ENCODE peak calls at places on chromosomes 1 and 21, in four cellular contexts. R, I, M and H are unnamed samples.

GRCh38 chr1:31181515-31182343 is 58.0 kb downstream of the NKAIN1 start:
- DNase-seq in I (no peak), R (peak; percentile 56), M (peak; percentile 73), H (peak; percentile 59)

GRCh38 chr1:50023292-50024159 is at the start of gene AGBL4:
- DNase-seq in R (no peak), M (peak; percentile 45), I (no peak), H (peak; percentile 55)

GRCh38 chr1:216961516-216961915 is 238.3 kb upstream of the ESRRG start:
- DNase-seq in I (no peak), R (no peak), M (no peak), H (no peak)

GRCh38 chr1:85027242-85027983 is 20.9 kb downstream of the MCOLN3 start:
- DNase-seq in M (peak; percentile 17), I (no peak), R (peak; percentile 26), H (no peak)

GRCh38 chr21:42135386-42136040 is 64.4 kb downstream of the UMODL1 start:
- DNase-seq in R (no peak), I (no peak), M (no peak), H (no peak)

GRCh38 chr1:74811421-74812179 is 78.6 kb downstream of the TYW3 start:
- DNase-seq in R (no peak), I (no peak), M (no peak), H (no peak)

GRCh38 chr21:35316933-35317332 is 267.8 kb upstream of the RUNX1 start:
- DNase-seq in I (no peak), M (peak; percentile 74), R (no peak), H (no peak)

GRCh38 chr1:5978452-5978851 is 13.8 kb downstream of the NPHP4 start:
- DNase-seq in I (no peak), R (no peak), M (no peak), H (no peak)

GRCh38 chr1:230827081-230827681 is 41.1 kb downstream of the C1orf198 start:
- DNase-seq in M (no peak), I (no peak), R (no peak), H (no peak)

GRCh38 chr1:228344631-228345072 is 62.0 kb downstream of the TRIM11 start:
- DNase-seq in R (no peak), M (no peak), I (no peak), H (peak; percentile 7)

GRCh38 chr1:205926213-205926612 is 17.0 kb downstream of the SLC26A9 start:
- DNase-seq in I (no peak), M (no peak), R (no peak), H (no peak)

GRCh38 chr1:243784506-243784905 is 65.5 kb downstream of the AKT3 start:
- DNase-seq in R (no peak), I (no peak), M (no peak), H (no peak)

GRCh38 chr1:211183924-211184323 is 50.0 kb upstream of the KCNH1 start:
- DNase-seq in R (no peak), M (no peak), I (no peak), H (no peak)

GRCh38 chr1:173187838-173188237 is 19.3 kb downstream of the TNFSF4 start:
- DNase-seq in R (no peak), M (no peak), I (no peak), H (no peak)

DNA sequence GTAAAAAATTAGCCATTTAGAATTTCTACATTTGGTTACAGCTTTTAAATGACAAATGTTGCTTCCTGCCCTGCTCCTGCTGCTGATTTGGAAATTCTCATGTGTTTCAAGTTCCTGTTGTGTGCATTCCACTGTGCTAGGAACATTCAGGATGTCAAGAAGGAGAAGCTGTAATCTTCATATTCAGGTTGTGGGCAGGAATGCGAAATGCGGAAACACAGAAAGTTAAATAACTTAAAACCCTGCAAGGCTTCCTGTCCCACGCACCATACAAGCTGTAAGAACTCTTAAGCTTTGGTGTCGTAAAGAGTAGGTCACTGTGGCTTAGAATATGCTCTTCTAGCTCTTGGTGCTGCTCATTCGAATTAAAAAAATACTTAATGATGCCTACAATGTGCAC is 52.6 kb downstream of the S100B start:
- DNase-seq in I (no peak), M (no peak), R (no peak), H (no peak)
- H3K36me3 ChIP-seq in I (peaks cover 45% of the 10 kb centered on the region), M (no peaks in the 10 kb centered on the region), R (peaks cover 4% of the 10 kb centered on the region), H (peaks cover 92% of the 10 kb centered on the region)

GRCh38 chr1:200381256-200381980 is 28.4 kb downstream of the ZNF281 start:
- DNase-seq in R (no peak), I (no peak), M (no peak), H (no peak)
- H3K36me3 ChIP-seq in R (no peaks in the 10 kb centered on the region), I (no peaks in the 10 kb centered on the region), M (no peaks in the 10 kb centered on the region), H (no peaks in the 10 kb centered on the region)

GRCh38 chr1:226296911-226297310 is 12.1 kb downstream of the LIN9 start:
- DNase-seq in R (no peak), I (no peak), M (no peak), H (no peak)
- H3K36me3 ChIP-seq in R (peaks cover 6% of the 10 kb centered on the region), I (peaks cover 5% of the 10 kb centered on the region), M (no peaks in the 10 kb centered on the region), H (peaks cover 72% of the 10 kb centered on the region)

DNA sequence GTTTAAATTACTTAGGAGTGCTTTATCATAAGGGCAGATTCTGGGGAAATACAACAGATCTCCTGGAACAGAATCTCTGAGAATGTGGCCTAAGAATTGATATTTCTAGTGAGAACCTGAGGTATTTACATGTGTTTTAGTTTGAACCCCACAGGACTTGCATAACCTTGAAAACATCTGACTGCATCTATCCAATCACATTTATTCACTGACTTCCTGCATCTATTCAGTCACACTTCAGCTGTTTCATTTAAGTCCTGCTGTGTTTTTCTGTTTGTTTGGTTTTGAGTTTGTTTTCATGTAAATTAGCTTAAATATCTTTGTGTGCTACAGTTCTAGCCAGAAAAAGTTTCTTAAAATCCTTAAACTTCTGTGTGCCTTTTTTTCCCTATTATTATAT is 1260.7 kb downstream of the PLA2G4A start:
- DNase-seq in I (no peak), M (no peak), R (peak; percentile 32), H (no peak)
- H3K36me3 ChIP-seq in I (no peaks in the 10 kb centered on the region), M (no peaks in the 10 kb centered on the region), R (no peaks in the 10 kb centered on the region), H (no peaks in the 10 kb centered on the region)

GRCh38 chr1:241630476-241630875 is 9.7 kb downstream of the CHML start:
- DNase-seq in R (no peak), I (no peak), M (no peak), H (no peak)

GRCh38 chr1:241631674-241632073 is 8.5 kb downstream of the CHML start:
- DNase-seq in R (no peak), I (no peak), M (no peak), H (no peak)

GRCh38 chr1:241630899-241631298 is 9.3 kb downstream of the CHML start:
- DNase-seq in M (no peak), I (no peak), R (no peak), H (no peak)

GRCh38 chr1:241635556-241636179 is 4.5 kb downstream of the CHML start:
- DNase-seq in R (no peak), M (no peak), I (no peak), H (no peak)

DNA sequence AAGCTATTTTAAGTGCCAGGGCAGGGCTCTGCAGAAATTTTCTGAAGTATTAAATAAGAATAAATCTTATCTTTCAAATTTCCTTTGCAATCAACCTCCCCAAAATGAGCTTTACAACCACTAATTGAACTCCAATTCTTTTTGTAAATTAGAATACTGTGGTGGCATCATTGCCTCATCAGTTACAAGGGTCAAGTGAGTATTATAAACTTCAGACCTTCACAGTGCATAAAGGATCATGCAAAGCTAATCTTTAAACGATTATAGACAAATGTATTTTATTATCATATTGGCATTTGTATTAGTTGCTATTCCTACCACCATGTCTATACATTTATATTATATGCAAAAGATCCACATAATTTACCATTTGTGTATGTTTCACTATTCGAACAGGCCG is 7.2 kb downstream of the CHML start:
- DNase-seq in M (no peak), I (no peak), R (no peak), H (no peak)
- H3K36me3 ChIP-seq in M (no peaks in the 10 kb centered on the region), I (no peaks in the 10 kb centered on the region), R (peaks cover 7% of the 10 kb centered on the region), H (peaks cover 6% of the 10 kb centered on the region)

GRCh38 chr21:43697758-43698643 is 20.9 kb upstream of the PDXK start:
- DNase-seq in R (no peak), M (no peak), I (no peak), H (no peak)
- H3K36me3 ChIP-seq in R (no peaks in the 10 kb centered on the region), M (no peaks in the 10 kb centered on the region), I (peaks cover 13% of the 10 kb centered on the region), H (peaks cover 31% of the 10 kb centered on the region)